ENCODE peak calls at places on chromosomes 16 and 17, in four cellular contexts. R is CD8-positive, alpha-beta T cell; O is T-helper 9 cell; D is Daoy. Y is an unnamed sample.

GRCh38 chr16:84411768-84412167 is 43.4 kb downstream of the ATP2C2 start:
- DNase-seq in R (no peak), O (no peak), D (no peak), Y (no peak)

GRCh38 chr17:13931111-13931526 is 138.2 kb upstream of the COX10 start:
- DNase-seq in R (no peak), O (no peak), D (peak), Y (peak)

GRCh38 chr16:19235886-19236285 is 49.6 kb upstream of the CLEC19A start:
- DNase-seq in R (no peak), O (no peak), D (no peak), Y (no peak)

GRCh38 chr16:81624718-81625543 is 154.2 kb upstream of the PLCG2 start:
- DNase-seq in R (no peak), O (no peak), D (no peak), Y (no peak)

GRCh38 chr16:22206847-22207714 is 1.0 kb downstream of the EEF2K start:
- DNase-seq in R (peak), O (peak), D (peak), Y (peak)

GRCh38 chr17:38509008-38509771 is 80.9 kb downstream of the ARHGAP23 start:
- DNase-seq in R (peak), O (peak), D (peak), Y (peak)

GRCh38 chr17:79252886-79253285 is 178.3 kb downstream of the ENGASE start:
- DNase-seq in R (no peak), O (no peak), D (no peak), Y (no peak)

GRCh38 chr17:56320443-56320842 is 167.2 kb downstream of the ANKFN1 start:
- DNase-seq in R (no peak), O (no peak), D (no peak), Y (no peak)

GRCh38 chr17:32927724-32928526 is at the start of gene TMEM98:
- DNase-seq in R (no peak), O (no peak), D (peak), Y (no peak)

GRCh38 chr16:46620265-46621005 is 744 bp downstream of the SHCBP1 start:
- DNase-seq in R (no peak), O (no peak), D (peak), Y (peak)

GRCh38 chr17:31122746-31123145 is 28.0 kb downstream of the NF1 start:
- DNase-seq in R (no peak), O (no peak), D (no peak), Y (no peak)

GRCh38 chr17:48374650-48375230 is 55.3 kb downstream of the SKAP1 start:
- DNase-seq in R (no peak), O (peak), D (peak), Y (peak)

GRCh38 chr17:27354491-27355081 is 60.7 kb downstream of the WSB1 start:
- DNase-seq in R (no peak), O (no peak), D (no peak), Y (no peak)

GRCh38 chr17:83062818-83063671 is 16.4 kb upstream of the METRNL start:
- DNase-seq in R (no peak), O (no peak), D (peak), Y (no peak)

Y was measured in HT1080.